ENCODE peak calls at places on chromosomes 1 and 21, in four cellular contexts. P is fibroblast of lung, F is breast epithelium, Q is K562. G is an unnamed sample.

GRCh38 chr1:93638307-93638847 is 43.3 kb downstream of the BCAR3 start:
- DNase-seq in P (no peak), F (peak), Q (no peak), G (no peak)

GRCh38 chr1:81114191-81114590 is 686.5 kb upstream of the ADGRL2 start:
- DNase-seq in Q (no peak), F (no peak), P (no peak), G (no peak)

GRCh38 chr1:72184099-72184695 is 98.1 kb downstream of the NEGR1 start:
- DNase-seq in Q (no peak), F (no peak), P (no peak), G (no peak)

GRCh38 chr1:221913351-221913750 is 171.5 kb upstream of the DUSP10 start:
- DNase-seq in P (no peak), F (no peak), Q (no peak), G (no peak)

GRCh38 chr1:1832820-1833219 is 54.5 kb upstream of the NADK start:
- DNase-seq in F (no peak), Q (no peak), P (no peak), G (no peak)

GRCh38 chr21:34023691-34024381 is 49.5 kb upstream of the MRPS6 start:
- DNase-seq in F (no peak), P (no peak), Q (no peak), G (no peak)

GRCh38 chr1:162373541-162374375 is 2.9 kb downstream of the SPATA46 start:
- DNase-seq in P (no peak), Q (no peak), F (no peak), G (no peak)

GRCh38 chr21:36564647-36565046 is 84.7 kb upstream of the CLDN14 start:
- DNase-seq in F (no peak), P (no peak), Q (no peak), G (no peak)

GRCh38 chr1:32142446-32143301 is 34.8 kb downstream of the KPNA6 start:
- DNase-seq in F (peak), Q (peak), P (peak), G (no peak)

GRCh38 chr1:37325010-37325409 is 149.4 kb upstream of the ZC3H12A start:
- DNase-seq in P (no peak), F (no peak), Q (no peak), G (no peak)

GRCh38 chr1:202247837-202248795 is 54.5 kb downstream of the LGR6 start:
- DNase-seq in F (no peak), Q (no peak), P (no peak), G (peak)

GRCh38 chr1:74396942-74397341 is 115.5 kb downstream of the LRRC53 start:
- DNase-seq in P (no peak), Q (no peak), F (no peak), G (no peak)

GRCh38 chr1:88773540-88774150 is 89.6 kb downstream of the PKN2 start:
- DNase-seq in P (peak), F (no peak), Q (no peak), G (no peak)

GRCh38 chr1:12148160-12148957 is 18.4 kb upstream of the TNFRSF1B start:
- DNase-seq in Q (no peak), P (peak), F (no peak), G (no peak)

GRCh38 chr1:106785136-106785535 is 271.3 kb upstream of the PRMT6 start:
- DNase-seq in F (no peak), P (peak), Q (no peak), G (no peak)

GRCh38 chr1:111559736-111560279 is 56.4 kb upstream of the ADORA3 start:
- DNase-seq in F (no peak), P (peak), Q (no peak), G (no peak)

GRCh38 chr1:85398391-85399064 is 66.4 kb downstream of the DDAH1 start:
- DNase-seq in F (no peak), P (peak), Q (no peak), G (no peak)

GRCh38 chr1:203665986-203666385 is 39.4 kb downstream of the ATP2B4 start:
- DNase-seq in F (peak), P (no peak), Q (no peak), G (no peak)

GRCh38 chr1:108314815-108315214 is 70.9 kb upstream of the NBPF4 start:
- DNase-seq in F (no peak), P (no peak), Q (no peak), G (no peak)

GRCh38 chr1:179589524-179589923 is 2.1 kb upstream of the TDRD5 start:
- DNase-seq in F (no peak), Q (no peak), P (no peak), G (no peak)

GRCh38 chr1:235532350-235532749 is 28.1 kb upstream of the B3GALNT2 start:
- DNase-seq in P (peak), F (no peak), Q (no peak), G (no peak)

GRCh38 chr1:37480125-37480466 is 5.7 kb downstream of the ZC3H12A start:
- DNase-seq in Q (no peak), F (no peak), P (no peak), G (no peak)

GRCh38 chr1:51133045-51133444 is 31.0 kb downstream of the C1orf185 start:
- DNase-seq in Q (no peak), F (no peak), P (no peak), G (no peak)

GRCh38 chr21:45303751-45304150 is 16.1 kb upstream of the POFUT2 start:
- DNase-seq in Q (no peak), F (no peak), P (no peak), G (peak)

GRCh38 chr1:177847843-177848242 is 122.0 kb downstream of the SEC16B start:
- DNase-seq in P (peak), F (no peak), Q (no peak), G (no peak)

GRCh38 chr1:78519446-78519845 is 28.7 kb downstream of the PTGFR start:
- DNase-seq in Q (no peak), P (no peak), F (no peak), G (no peak)

GRCh38 chr1:85612704-85613361 is 32.3 kb downstream of the CCN1 start:
- DNase-seq in Q (peak), P (peak), F (no peak), G (no peak)

GRCh38 chr1:5994713-5995621 is 2.7 kb upstream of the NPHP4 start:
- DNase-seq in P (no peak), Q (no peak), F (no peak), G (no peak)

GRCh38 chr1:37043101-37043500 is 8.8 kb upstream of the GRIK3 start:
- DNase-seq in F (no peak), Q (no peak), P (no peak), G (no peak)

GRCh38 chr21:46021978-46022544 is 40.5 kb downstream of the COL6A1 start:
- DNase-seq in F (no peak), Q (no peak), P (no peak), G (peak)

GRCh38 chr1:12406218-12407021 is 176.6 kb downstream of the VPS13D start:
- DNase-seq in P (peak), F (no peak), Q (no peak), G (no peak)

GRCh38 chr1:181541947-181542346 is 58.6 kb downstream of the CACNA1E start:
- DNase-seq in Q (no peak), P (peak), F (no peak), G (no peak)

GRCh38 chr1:41314781-41315481 is 46.3 kb upstream of the FOXO6 start:
- DNase-seq in Q (no peak), F (no peak), P (peak), G (no peak)

GRCh38 chr1:217525773-217526490 is 105.0 kb downstream of the GPATCH2 start:
- DNase-seq in P (peak), F (no peak), Q (no peak), G (no peak)

GRCh38 chr1:41020109-41020576 is 1.4 kb downstream of the SLFNL1 start:
- DNase-seq in F (no peak), Q (no peak), P (no peak), G (no peak)

GRCh38 chr1:203322480-203323179 is 17.3 kb downstream of the BTG2 start:
- DNase-seq in Q (no peak), F (peak), P (no peak), G (no peak)

GRCh38 chr1:186375929-186376330 is 292 bp downstream of the ODR4 start:
- DNase-seq in Q (no peak), F (no peak), P (no peak), G (no peak)

GRCh38 chr1:151693057-151693651 is 23.4 kb downstream of the CELF3 start:
- DNase-seq in F (no peak), Q (peak), P (peak), G (no peak)

GRCh38 chr1:34408011-34408410 is 231.3 kb downstream of the C1orf94 start:
- DNase-seq in P (no peak), Q (no peak), F (no peak), G (no peak)

DNA sequence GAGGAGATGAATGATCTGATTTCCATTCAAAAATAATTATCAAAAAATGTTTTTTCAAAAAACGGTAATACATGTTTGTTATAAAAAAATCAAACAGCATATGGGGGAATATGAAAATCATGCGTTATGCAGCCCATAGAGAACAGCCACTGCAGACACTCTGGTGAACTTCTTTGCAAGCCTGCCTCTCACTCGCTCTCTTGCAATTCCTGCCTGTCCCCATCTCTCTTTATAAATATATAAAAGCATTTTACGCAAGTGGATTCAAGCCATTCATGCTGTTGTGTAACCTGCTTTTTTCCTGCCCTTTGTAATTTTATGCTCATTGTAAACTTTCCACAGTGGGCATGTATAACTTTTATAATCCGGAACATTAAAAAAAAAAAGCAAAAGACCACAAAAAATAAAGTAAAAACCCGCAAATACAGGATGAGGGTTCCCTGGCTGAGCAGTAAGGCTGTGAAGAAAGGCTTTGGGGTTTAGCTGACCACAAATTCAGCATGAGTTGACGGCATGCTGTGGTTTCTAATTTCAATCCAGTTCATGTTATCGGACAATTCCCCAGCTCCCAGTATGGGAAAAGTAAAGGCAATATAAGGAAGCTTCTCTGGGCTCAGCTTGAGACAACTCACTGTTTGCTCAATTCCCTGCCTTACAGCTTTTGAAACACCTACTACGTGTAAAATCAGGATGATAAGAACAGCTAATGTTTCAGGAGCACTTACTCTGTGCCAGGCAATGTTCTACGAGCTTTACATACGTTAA is 52.8 kb upstream of the ZBTB40 start:
- DNase-seq in Q (no peak), P (no peak), F (no peak), G (no peak)
- H3K4me3 ChIP-seq in Q (no peak), P (no peak), F (no peak), G (no peak)

GRCh38 chr1:244788493-244789275 is 46.8 kb upstream of the COX20 start:
- DNase-seq in F (no peak), P (no peak), Q (no peak), G (no peak)
- H3K27ac ChIP-seq in F (no peak), P (no peak), Q (no peak), G (no peak)

DNA sequence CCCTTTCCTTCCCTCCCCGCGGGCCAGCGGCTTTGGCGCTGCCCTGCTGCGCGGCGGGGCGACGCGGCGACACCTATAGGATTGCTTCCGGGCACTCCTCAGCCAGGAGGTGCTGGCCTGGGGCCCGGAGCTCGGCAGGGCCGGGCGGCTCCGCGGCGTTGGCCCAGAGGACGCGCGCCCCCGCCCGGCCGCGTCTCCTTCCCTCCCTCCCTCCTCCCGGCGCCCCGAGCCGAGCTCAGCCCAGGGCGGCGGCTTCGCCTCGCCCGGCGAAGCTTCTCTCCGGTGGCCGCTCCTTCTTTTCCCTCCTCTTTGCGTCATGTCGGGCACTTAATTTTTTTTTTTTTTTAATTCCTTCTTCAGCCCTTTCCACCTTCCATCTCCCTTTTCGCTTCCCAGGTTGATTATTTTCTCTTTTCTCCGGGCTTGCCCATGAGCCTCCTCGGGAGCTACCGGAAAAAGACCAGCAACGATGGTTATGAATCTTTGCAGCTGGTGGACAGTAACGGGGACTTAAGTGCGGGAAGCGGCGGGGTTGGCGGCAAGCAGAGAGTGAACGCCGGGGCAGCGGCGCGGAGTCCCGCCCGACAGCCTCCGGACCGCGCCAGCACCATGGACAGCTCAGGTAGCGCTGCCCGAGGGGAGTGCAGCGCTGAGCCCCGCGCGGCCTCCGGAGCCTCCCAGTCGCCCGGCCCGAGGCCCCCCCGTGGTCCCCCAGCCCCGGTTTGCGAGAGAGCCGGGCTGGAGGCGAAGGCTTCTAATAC is at the start of gene DNAJC6:
- DNase-seq in P (peak), Q (peak), F (no peak), G (no peak)
- H3K4me3 ChIP-seq in P (no peak), Q (peak), F (peak), G (peak)

GRCh38 chr1:154870734-154871133 is 653 bp upstream of the KCNN3 start:
- DNase-seq in Q (no peak), P (no peak), F (no peak), G (no peak)
- H3K27ac ChIP-seq in Q (no peak), P (no peak), F (no peak), G (no peak)

DNA sequence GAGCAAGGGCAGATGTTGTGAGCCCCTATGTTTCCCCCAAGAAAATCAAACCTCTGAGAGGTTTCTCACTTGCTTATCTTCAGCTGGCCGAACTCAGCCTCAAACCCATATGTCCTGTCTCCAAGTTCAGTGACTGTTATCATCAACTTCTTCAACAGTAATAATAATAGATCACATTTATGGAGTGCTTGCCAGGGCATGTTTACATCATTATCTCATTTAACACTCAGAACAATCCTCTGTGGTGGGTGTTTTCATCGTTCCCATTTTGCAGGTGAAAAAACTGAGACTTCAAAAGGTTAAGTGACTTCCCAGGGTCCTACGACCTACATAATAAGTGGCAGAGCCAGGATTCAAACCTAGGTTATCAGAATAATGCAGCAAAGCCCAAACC is 3.4 kb downstream of the CAPN2 start:
- DNase-seq in F (no peak), P (no peak), Q (no peak), G (no peak)
- H3K4me3 ChIP-seq in F (peak), P (peak), Q (no peak), G (peak)

GRCh38 chr1:54405894-54406293 is 300 bp downstream of the SSBP3 start:
- DNase-seq in P (no peak), F (no peak), Q (no peak), G (no peak)
- H3K27ac ChIP-seq in P (no peak), F (no peak), Q (no peak), G (peak)

DNA sequence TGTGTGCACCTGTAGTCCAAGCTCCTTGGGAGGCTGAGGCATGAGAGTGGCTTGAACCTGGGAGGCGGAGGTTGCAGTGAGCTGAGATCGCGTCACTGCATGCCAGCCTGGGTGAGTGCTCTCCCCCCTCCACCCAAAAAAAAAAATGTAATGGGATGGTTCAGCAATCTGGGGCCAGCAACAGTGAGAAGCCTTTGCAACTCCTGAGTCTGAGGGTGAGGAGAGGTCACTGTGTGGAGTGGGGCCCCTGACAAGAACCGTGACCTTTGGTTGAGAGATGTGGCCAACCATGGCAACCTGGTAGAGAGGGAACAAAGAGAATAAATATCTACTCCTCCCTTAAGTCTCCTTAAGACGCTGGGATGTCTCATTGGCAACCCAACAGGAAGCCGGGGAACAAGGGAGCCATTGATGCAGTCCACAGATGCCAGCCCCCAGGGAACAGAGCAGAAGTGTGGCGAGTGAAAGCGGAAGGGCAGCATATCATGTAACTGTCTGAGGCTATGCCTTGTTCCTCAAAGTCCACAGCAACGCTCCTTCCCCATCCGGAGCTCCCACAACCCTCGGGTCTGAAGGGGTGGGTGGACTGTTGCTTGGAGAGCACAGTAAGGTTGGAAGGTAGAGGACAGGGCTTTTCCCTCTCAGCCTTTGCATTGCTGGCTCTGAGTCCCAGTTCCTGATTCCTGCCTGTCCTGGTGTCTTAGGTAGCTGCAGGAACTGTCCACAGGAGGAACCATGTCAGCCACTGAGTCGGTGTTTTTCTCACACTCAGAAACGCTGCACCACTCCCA is 8.3 kb downstream of the TRNP1 start:
- DNase-seq in F (peak), P (peak), Q (no peak), G (no peak)
- H3K4me3 ChIP-seq in F (no peak), P (no peak), Q (no peak), G (no peak)

GRCh38 chr1:168468042-168468809 is 75.6 kb downstream of the XCL2 start:
- DNase-seq in F (no peak), P (no peak), Q (no peak), G (no peak)

GRCh38 chr1:168465942-168466702 is 77.7 kb downstream of the XCL2 start:
- DNase-seq in F (no peak), Q (peak), P (peak), G (peak)

GRCh38 chr1:168468822-168469221 is 75.0 kb downstream of the XCL2 start:
- DNase-seq in Q (no peak), F (no peak), P (no peak), G (no peak)

GRCh38 chr1:168467452-168467851 is 76.3 kb downstream of the XCL2 start:
- DNase-seq in F (no peak), Q (no peak), P (no peak), G (no peak)

GRCh38 chr1:168466703-168467081 is 77.1 kb downstream of the XCL2 start:
- DNase-seq in F (no peak), Q (no peak), P (no peak), G (no peak)
- H3K27ac ChIP-seq in F (no peak), Q (no peak), P (no peak), G (peak)